ENCODE peak calls at places on chromosome 11, in eight cellular contexts. M is fibroblast of pulmonary artery, U is AG04450, F is colonic mucosa, K is fibroblast of lung, H is mesenchymal stem cell, G is lower lobe of right lung, P is cardiac fibroblast. T is an unnamed sample.

GRCh38 chr11:1292644-1293618 is 16.5 kb downstream of the TOLLIP start:
- DNase-seq in M (no peak), H (no peak), U (no peak), K (no peak), F (no peak), P (no peak), G (peak), T (no peak)

GRCh38 chr11:38824573-38824972 is 2226.5 kb upstream of the RAG2 start:
- DNase-seq in F (no peak), U (no peak), H (peak), K (peak), M (peak), P (peak), G (no peak), T (no peak)

GRCh38 chr11:66080055-66080817 is 10.2 kb downstream of the PACS1 start:
- DNase-seq in H (peak), M (peak), G (no peak), P (peak), K (peak), U (no peak), F (peak), T (no peak)

GRCh38 chr11:122979815-122980656 is 1.6 kb downstream of the BSX start:
- DNase-seq in P (no peak), U (no peak), F (no peak), K (no peak), G (no peak), M (no peak), H (no peak), T (no peak)

GRCh38 chr11:8688414-8689362 is 6.1 kb downstream of the RPL27A start:
- DNase-seq in H (peak), F (peak), U (peak), M (peak), K (peak), P (peak), G (peak), T (peak)

GRCh38 chr11:123439616-123440015 is 9.5 kb downstream of the GRAMD1B start:
- DNase-seq in G (no peak), M (no peak), F (no peak), K (no peak), H (no peak), P (no peak), U (no peak), T (no peak)

GRCh38 chr11:66743271-66743968 is 14.4 kb upstream of the SPTBN2 start:
- DNase-seq in H (no peak), M (no peak), F (peak), U (no peak), G (peak), K (no peak), P (no peak), T (no peak)

GRCh38 chr11:28526406-28526751 is 418.2 kb downstream of the METTL15 start:
- DNase-seq in P (peak), K (peak), F (no peak), G (no peak), U (no peak), H (peak), M (peak), T (no peak)

GRCh38 chr11:1486054-1486825 is at the start of gene MOB2:
- DNase-seq in M (peak), K (peak), U (no peak), F (peak), G (peak), P (no peak), H (no peak), T (peak)

GRCh38 chr11:19808076-19808911 is 95.7 kb downstream of the NAV2 start:
- DNase-seq in F (no peak), G (no peak), M (no peak), P (no peak), U (no peak), K (no peak), H (no peak), T (no peak)

GRCh38 chr11:2523821-2524391 is 79.1 kb downstream of the KCNQ1 start:
- DNase-seq in U (no peak), H (no peak), G (peak), F (no peak), M (no peak), P (no peak), K (no peak), T (no peak)

GRCh38 chr11:111671383-111671782 is 69.1 kb downstream of the SIK2 start:
- DNase-seq in K (no peak), G (no peak), H (no peak), U (no peak), P (no peak), M (no peak), F (no peak), T (no peak)

GRCh38 chr11:122778148-122778547 is 60.2 kb upstream of the CRTAM start:
- DNase-seq in U (no peak), H (peak), G (no peak), K (no peak), P (peak), M (peak), F (no peak), T (no peak)

GRCh38 chr11:130478204-130478701 is 29.8 kb downstream of the ADAMTS15 start:
- DNase-seq in K (peak), U (peak), G (no peak), P (peak), M (peak), H (peak), F (peak), T (no peak)

GRCh38 chr11:704799-705645 is 1.0 kb upstream of the EPS8L2 start:
- DNase-seq in F (peak), M (no peak), K (no peak), U (no peak), G (peak), P (no peak), H (no peak), T (no peak)

GRCh38 chr11:30873924-30874323 is 287.8 kb upstream of the MPPED2 start:
- DNase-seq in M (no peak), P (no peak), F (no peak), H (no peak), G (no peak), K (no peak), U (no peak), T (no peak)

GRCh38 chr11:125372088-125372487 is 124.0 kb downstream of the FEZ1 start:
- DNase-seq in K (no peak), F (no peak), P (no peak), U (no peak), H (no peak), M (no peak), G (no peak), T (no peak)

GRCh38 chr11:103384652-103385051 is 275.4 kb downstream of the DYNC2H1 start:
- DNase-seq in U (no peak), F (no peak), P (peak), K (no peak), M (peak), G (no peak), H (peak), T (no peak)

GRCh38 chr11:132134322-132134721 is 763.9 kb downstream of the NTM start:
- DNase-seq in P (peak), H (peak), M (no peak), F (no peak), K (peak), G (no peak), U (no peak), T (no peak)

GRCh38 chr11:110720646-110721283 is 8.5 kb upstream of the ARHGAP20 start:
- DNase-seq in K (peak), U (no peak), H (peak), G (no peak), F (no peak), M (no peak), P (peak), T (no peak)

GRCh38 chr11:29527391-29527936 is 489.4 kb downstream of the KCNA4 start:
- DNase-seq in K (peak), M (peak), H (peak), G (no peak), P (peak), F (no peak), U (peak), T (no peak)

GRCh38 chr11:78033040-78033439 is 10.0 kb upstream of the KCTD14 start:
- DNase-seq in M (no peak), H (no peak), P (peak), U (no peak), F (no peak), K (no peak), G (no peak), T (no peak)

GRCh38 chr11:64357904-64358535 is 942 bp upstream of the RPS6KA4 start:
- DNase-seq in K (no peak), G (no peak), H (peak), P (peak), M (no peak), U (no peak), F (peak), T (no peak)

GRCh38 chr11:82216927-82217570 is 516.6 kb downstream of the FAM181B start:
- DNase-seq in F (no peak), G (no peak), K (no peak), P (no peak), U (no peak), H (no peak), M (no peak), T (no peak)

GRCh38 chr11:804599-804964 is 449 bp downstream of the PIDD1 start:
- DNase-seq in K (no peak), P (no peak), F (no peak), G (no peak), U (no peak), H (no peak), M (no peak), T (no peak)

GRCh38 chr11:133907841-133908241 is 48.9 kb downstream of the IGSF9B start:
- DNase-seq in M (no peak), P (no peak), K (no peak), H (no peak), G (peak), U (no peak), F (no peak), T (no peak)

GRCh38 chr11:20050551-20051333 is 109.5 kb downstream of the DBX1 start:
- DNase-seq in M (no peak), P (no peak), H (no peak), F (no peak), G (no peak), K (no peak), U (no peak), T (no peak)

GRCh38 chr11:87454246-87454645 is 416.5 kb downstream of the TMEM135 start:
- DNase-seq in M (no peak), H (no peak), P (no peak), F (no peak), K (no peak), U (no peak), G (no peak), T (no peak)

GRCh38 chr11:68337399-68337835 is 25.0 kb downstream of the LRP5 start:
- DNase-seq in G (peak), K (no peak), M (no peak), P (no peak), U (no peak), H (no peak), F (no peak), T (no peak)

GRCh38 chr11:77590194-77590591 is 440 bp downstream of the AQP11 start:
- DNase-seq in K (peak), U (no peak), P (peak), F (peak), M (peak), H (peak), G (no peak), T (no peak)

GRCh38 chr11:109856958-109857357 is 236.2 kb upstream of the ZC3H12C start:
- DNase-seq in F (no peak), H (no peak), K (no peak), P (no peak), U (no peak), G (no peak), M (no peak), T (no peak)

GRCh38 chr11:90134420-90135003 is at the start of gene NAALAD2:
- DNase-seq in M (peak), P (peak), K (peak), F (peak), G (peak), U (no peak), H (peak), T (no peak)
- H3K4me3 ChIP-seq in M (peak), P (peak), K (peak), F (peak), G (peak), U (peak), H (peak), T (peak)

DNA sequence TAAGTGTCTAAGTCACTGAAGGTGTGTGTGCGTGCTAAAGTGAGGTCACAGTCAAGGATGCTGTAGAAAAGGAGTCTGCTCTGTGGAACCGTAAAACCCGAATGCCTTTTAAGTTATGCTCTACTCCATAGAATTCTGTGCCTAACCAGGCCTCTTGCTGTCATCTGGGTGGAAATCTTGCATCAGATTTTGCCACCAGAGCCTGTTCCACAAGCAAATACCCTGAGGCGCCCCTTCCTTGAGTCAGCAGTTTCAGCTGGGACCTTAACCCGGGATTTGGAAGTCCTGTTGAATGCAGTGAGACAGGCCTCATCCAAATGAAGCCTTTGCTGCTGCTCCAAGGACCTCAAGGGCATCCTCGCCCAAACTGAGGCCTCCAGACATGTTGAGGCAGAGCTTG is 109.8 kb downstream of the WNT11 start:
- DNase-seq in U (no peak), M (no peak), P (no peak), K (no peak), F (no peak), G (no peak), H (no peak), T (no peak)
- H3K4me3 ChIP-seq in U (no peak), M (no peak), P (no peak), K (no peak), F (no peak), G (no peak), H (no peak), T (no peak)

GRCh38 chr11:94675239-94675638 is 92.9 kb upstream of the AMOTL1 start:
- DNase-seq in H (no peak), K (no peak), G (no peak), U (no peak), P (no peak), F (no peak), M (no peak), T (no peak)

GRCh38 chr11:94675788-94676187 is 92.4 kb upstream of the AMOTL1 start:
- DNase-seq in U (no peak), G (no peak), K (no peak), F (no peak), P (no peak), H (no peak), M (no peak), T (no peak)

GRCh38 chr11:94678236-94678635 is 89.9 kb upstream of the AMOTL1 start:
- DNase-seq in P (no peak), H (no peak), M (no peak), K (no peak), F (no peak), G (no peak), U (no peak), T (no peak)

GRCh38 chr11:94678901-94679300 is 89.3 kb upstream of the AMOTL1 start:
- DNase-seq in F (no peak), G (no peak), M (no peak), K (no peak), U (no peak), H (no peak), P (no peak), T (no peak)

DNA sequence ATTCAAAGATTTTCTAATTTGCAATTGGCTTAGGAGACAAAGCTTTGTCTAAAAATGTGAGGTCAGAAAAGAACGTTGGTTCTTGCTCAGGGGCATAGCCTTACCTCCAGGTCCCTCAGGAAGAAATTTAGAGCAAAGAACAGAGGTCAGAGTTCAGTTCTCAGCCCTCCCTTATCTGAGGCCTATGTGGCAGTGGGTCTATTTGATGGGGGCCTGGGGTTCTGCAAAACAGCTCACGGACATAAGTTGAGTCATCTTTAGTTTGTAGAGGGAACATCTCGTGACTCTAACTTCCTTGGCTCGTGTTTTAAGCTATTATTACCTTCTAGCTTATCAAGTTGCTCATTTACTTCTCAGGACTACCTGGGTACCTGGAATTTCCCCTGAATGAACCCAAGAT is 91.4 kb upstream of the AMOTL1 start:
- DNase-seq in P (no peak), H (no peak), K (no peak), F (no peak), G (no peak), U (no peak), M (no peak), T (no peak)
- H3K4me3 ChIP-seq in P (no peak), H (no peak), K (no peak), F (no peak), G (no peak), U (no peak), M (no peak), T (no peak)

DNA sequence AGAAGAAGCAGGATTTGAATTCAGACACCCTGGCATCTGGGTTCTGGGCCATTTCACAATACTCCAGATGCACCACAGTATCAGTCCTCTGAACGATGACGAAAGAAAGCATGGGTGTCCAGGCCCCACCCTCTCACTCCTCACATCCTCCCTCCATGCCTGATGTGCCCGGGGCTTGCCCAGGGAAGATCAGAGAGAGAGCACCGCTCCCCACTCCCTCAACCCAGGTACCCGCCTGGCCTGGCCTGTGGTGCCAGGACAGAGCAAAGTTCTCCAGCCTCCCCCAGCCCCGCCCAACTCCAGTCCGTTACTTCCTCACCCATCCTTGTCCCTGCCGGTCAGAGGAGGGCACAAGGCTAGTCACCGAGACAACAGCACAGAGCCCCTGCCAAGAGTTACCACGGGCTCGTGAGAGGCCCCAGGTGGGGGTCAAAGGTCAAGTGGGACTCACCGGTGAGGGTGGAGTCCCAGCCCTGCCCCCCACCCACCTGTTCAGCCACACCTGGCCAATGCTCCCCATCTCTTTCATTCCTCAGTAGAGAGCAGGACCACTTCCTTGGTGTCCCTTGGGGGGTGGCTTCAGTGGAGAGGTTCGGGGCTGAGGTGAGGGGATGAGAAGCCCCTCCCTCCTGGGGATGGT is 8.1 kb downstream of the BCL9L start:
- DNase-seq in U (no peak), G (peak), M (peak), F (peak), P (peak), H (peak), K (peak), T (no peak)
- H3K4me3 ChIP-seq in U (peak), G (peak), M (peak), F (peak), P (peak), H (peak), K (peak), T (peak)

GRCh38 chr11:26843539-26843938 is 121.7 kb upstream of the SLC5A12 start:
- DNase-seq in F (no peak), M (no peak), K (no peak), H (no peak), U (no peak), P (no peak), G (no peak), T (no peak)
- H3K4me3 ChIP-seq in F (no peak), M (no peak), K (no peak), H (no peak), U (no peak), P (no peak), G (no peak), T (no peak)

GRCh38 chr11:6686006-6686405 is 2.9 kb upstream of the MRPL17 start:
- DNase-seq in F (no peak), U (no peak), G (no peak), M (no peak), P (no peak), K (no peak), H (no peak), T (no peak)

GRCh38 chr11:6682936-6683861 is at the start of gene MRPL17:
- DNase-seq in U (peak), H (peak), F (peak), G (peak), K (peak), M (peak), P (peak), T (peak)

GRCh38 chr11:6682591-6682935 is 577 bp downstream of the MRPL17 start:
- DNase-seq in K (no peak), H (no peak), P (peak), M (no peak), F (no peak), G (no peak), U (no peak), T (no peak)

GRCh38 chr11:6681505-6681904 is 1.6 kb downstream of the MRPL17 start:
- DNase-seq in U (no peak), P (no peak), K (no peak), M (no peak), F (no peak), G (no peak), H (peak), T (no peak)

DNA sequence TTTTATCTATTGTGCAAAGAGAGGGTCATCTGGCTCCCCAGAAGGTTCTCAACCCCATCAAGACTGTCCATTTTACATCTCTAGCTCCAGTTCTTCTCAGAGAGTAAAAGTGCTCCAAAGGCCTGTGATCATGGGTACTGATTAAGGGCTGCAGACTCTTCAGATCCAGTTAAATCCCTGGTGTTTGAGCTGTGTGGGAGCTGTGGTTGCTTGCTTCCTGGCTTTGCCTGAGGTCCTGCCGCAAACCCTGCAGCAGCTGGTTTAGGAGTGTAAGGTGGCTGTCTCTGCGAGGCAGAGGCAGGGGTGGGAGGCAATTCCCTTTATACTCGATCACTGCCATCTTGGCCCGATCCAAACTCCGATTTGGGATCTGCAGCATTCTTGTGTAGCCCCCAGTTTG is 1.2 kb downstream of the MRPL17 start:
- DNase-seq in U (no peak), K (no peak), P (no peak), H (peak), F (no peak), G (no peak), M (peak), T (no peak)
- H3K4me3 ChIP-seq in U (peak), K (peak), P (peak), H (peak), F (peak), G (peak), M (peak), T (peak)

T was measured in ascending aorta.